ENCODE peak calls at places on chromosomes 2 and 18, in six cellular contexts. R is astrocyte, J is IMR-90, Q is fibroblast of lung, I is HCT116, S is mesenchymal stem cell. W is an unnamed sample. For H3K27me3, the result is how much of the 10 kb centered on the place peaks cover.

GRCh38 chr2:71935291-71935848 is 212.3 kb downstream of the CYP26B1 start:
- DNase-seq in R (peak), Q (peak), J (no peak), I (no peak), S (peak), W (no peak)

GRCh38 chr2:204737296-204737695 is 192.0 kb downstream of the PARD3B start:
- DNase-seq in J (no peak), S (no peak), R (no peak), I (no peak), Q (no peak), W (no peak)

GRCh38 chr2:234025475-234025874 is 25.0 kb upstream of the SPP2 start:
- DNase-seq in R (no peak), J (no peak), I (no peak), S (no peak), Q (no peak), W (no peak)

GRCh38 chr2:240439698-240440151 is 4.3 kb downstream of the GPC1 start:
- DNase-seq in R (no peak), J (no peak), Q (no peak), I (no peak), S (no peak), W (no peak)

GRCh38 chr2:47984041-47984440 is 77.7 kb upstream of the FBXO11 start:
- DNase-seq in J (no peak), Q (peak), S (peak), R (peak), I (no peak), W (no peak)

GRCh38 chr2:233083782-233084181 is 23.6 kb downstream of the INPP5D start:
- DNase-seq in R (no peak), S (no peak), I (no peak), J (no peak), Q (no peak), W (no peak)

GRCh38 chr2:51013060-51013746 is 18.7 kb downstream of the NRXN1 start:
- DNase-seq in R (no peak), I (peak), S (no peak), Q (no peak), J (peak), W (no peak)

GRCh38 chr2:187377335-187377734 is 70.7 kb downstream of the CALCRL start:
- DNase-seq in I (no peak), S (no peak), Q (peak), J (peak), R (peak), W (no peak)

GRCh38 chr2:37869756-37870155 is 55.3 kb upstream of the RMDN2 start:
- DNase-seq in R (peak), J (peak), S (peak), I (no peak), Q (peak), W (no peak)

GRCh38 chr2:237324446-237325236 is 89.3 kb downstream of the COL6A3 start:
- DNase-seq in J (peak), R (peak), I (no peak), Q (peak), S (peak), W (no peak)

GRCh38 chr2:236565879-236566402 is 3.7 kb upstream of the ACKR3 start:
- DNase-seq in Q (no peak), S (no peak), I (no peak), J (no peak), R (no peak), W (no peak)

GRCh38 chr2:240884221-240884620 is 11.7 kb downstream of the MAB21L4 start:
- DNase-seq in I (no peak), Q (no peak), R (no peak), J (no peak), S (no peak), W (no peak)

GRCh38 chr2:177530513-177531039 is 138.0 kb downstream of the AGPS start:
- DNase-seq in S (peak), I (no peak), Q (peak), J (no peak), R (peak), W (no peak)

GRCh38 chr18:75455249-75456183 is 28.0 kb upstream of the SMIM21 start:
- DNase-seq in R (peak), S (peak), J (peak), I (no peak), Q (peak), W (no peak)

GRCh38 chr2:168758970-168759820 is 43.2 kb upstream of the NOSTRIN start:
- DNase-seq in R (peak), S (peak), I (peak), Q (peak), J (peak), W (peak)

GRCh38 chr2:60262178-60262577 is 291.3 kb downstream of the BCL11A start:
- DNase-seq in I (no peak), Q (no peak), S (no peak), R (no peak), J (no peak), W (no peak)

DNA sequence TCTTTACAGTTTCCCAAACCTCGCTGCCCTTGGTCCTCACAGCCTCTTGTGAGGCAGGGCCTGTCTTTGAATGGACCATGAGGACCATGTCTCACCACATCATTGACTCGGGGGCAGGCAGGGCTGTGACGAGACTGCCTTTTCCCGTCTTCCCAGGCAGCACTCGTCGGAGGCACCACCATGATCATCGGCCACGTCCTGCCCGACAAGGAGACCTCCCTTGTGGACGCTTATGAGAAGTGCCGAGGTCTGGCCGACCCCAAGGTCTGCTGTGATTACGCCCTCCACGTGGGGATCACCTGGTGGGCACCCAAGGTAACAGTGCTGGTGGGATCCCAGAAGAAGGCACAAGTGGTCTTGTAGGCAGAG is 45.7 kb upstream of the MAPRE3 start:
- DNase-seq in I (no peak), J (no peak), R (no peak), Q (no peak), S (no peak), W (no peak)
- H3K27me3 ChIP-seq in I (under half), J (under half), R (under half), Q (under half), S (under half), W (under half)

DNA sequence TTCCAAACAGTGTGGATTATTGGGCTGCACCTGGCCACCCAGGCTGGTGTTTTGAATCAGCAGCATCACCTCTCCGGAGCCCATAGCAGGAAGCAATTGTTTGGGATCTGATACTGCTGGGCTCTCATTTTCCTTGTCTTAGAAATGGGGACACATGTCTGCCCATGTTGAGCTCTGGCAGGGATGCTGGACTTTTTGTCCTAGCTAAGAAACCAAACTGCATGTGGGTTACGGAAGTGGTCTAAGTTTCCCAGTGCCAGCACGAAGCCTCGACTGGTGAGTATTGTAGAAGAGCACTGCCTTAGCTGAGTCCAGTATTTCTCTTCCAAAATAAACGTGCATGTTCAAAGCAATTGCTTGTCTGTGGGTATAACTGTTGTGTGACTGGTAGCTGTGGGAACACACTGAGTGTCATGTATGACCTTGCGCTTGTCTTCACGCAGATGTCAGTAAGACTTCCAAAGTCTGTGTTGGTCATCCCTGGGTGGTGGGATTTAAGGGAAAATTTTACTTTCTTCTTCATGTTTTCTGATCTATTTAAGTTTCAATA is 43.6 kb downstream of the SH3RF3 start:
- DNase-seq in Q (peak), R (peak), J (peak), I (no peak), S (peak), W (no peak)
- H3K4me2 ChIP-seq in Q (peak), R (peak), J (peak), I (no peak), S (no peak), W (no peak)

GRCh38 chr18:36761186-36761698 is 67.6 kb downstream of the TPGS2 start:
- DNase-seq in S (no peak), I (no peak), J (no peak), R (no peak), Q (no peak), W (no peak)
- H3K27me3 ChIP-seq in S (under half), I (under half), J (under half), R (under half), Q (under half), W (under half)

DNA sequence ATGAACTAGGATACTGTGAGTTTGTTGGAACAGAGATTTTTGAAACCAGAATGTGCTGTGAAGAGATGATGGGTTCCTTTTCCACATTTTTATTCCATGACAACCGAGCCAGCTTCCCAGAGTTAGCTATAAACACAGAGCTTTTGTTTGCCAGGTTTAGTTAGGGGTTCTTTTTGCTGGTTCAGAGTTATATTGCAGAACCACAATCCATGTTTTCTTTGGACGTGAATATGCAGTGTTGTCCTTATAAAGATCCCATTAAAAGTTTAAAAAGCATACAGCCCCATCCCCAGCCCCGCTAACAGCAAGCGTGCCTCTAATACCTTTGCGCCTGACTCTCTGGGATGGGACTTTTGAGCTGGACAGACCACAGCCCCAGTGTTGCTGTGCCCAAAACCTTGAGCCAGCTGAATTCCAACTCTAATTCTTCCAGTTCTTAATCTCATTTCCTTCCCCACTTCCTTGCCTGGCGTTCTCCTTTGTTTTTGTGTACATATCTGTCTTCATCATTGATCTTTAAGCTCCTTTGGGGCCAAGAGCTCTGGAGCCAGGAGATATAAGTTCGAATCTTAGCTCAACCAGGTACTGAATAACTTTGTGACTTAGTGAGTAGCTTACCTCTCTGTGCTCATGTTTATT is 72.3 kb downstream of the SPATS2L start:
- DNase-seq in J (peak), I (no peak), Q (peak), R (peak), S (peak), W (no peak)
- H3K4me2 ChIP-seq in J (peak), I (peak), Q (peak), R (peak), S (no peak), W (no peak)

GRCh38 chr2:70471129-70471528 is 82.5 kb downstream of the TGFA start:
- DNase-seq in R (no peak), I (no peak), S (no peak), J (no peak), Q (no peak), W (no peak)

GRCh38 chr2:70469961-70470360 is 83.7 kb downstream of the TGFA start:
- DNase-seq in R (no peak), J (no peak), Q (no peak), S (no peak), I (no peak), W (no peak)

GRCh38 chr2:70467831-70468810 is 85.5 kb downstream of the TGFA start:
- DNase-seq in R (no peak), Q (no peak), I (no peak), S (no peak), J (no peak), W (no peak)

GRCh38 chr2:70468898-70469297 is 84.7 kb downstream of the TGFA start:
- DNase-seq in I (no peak), J (no peak), R (no peak), Q (no peak), S (no peak), W (no peak)

DNA sequence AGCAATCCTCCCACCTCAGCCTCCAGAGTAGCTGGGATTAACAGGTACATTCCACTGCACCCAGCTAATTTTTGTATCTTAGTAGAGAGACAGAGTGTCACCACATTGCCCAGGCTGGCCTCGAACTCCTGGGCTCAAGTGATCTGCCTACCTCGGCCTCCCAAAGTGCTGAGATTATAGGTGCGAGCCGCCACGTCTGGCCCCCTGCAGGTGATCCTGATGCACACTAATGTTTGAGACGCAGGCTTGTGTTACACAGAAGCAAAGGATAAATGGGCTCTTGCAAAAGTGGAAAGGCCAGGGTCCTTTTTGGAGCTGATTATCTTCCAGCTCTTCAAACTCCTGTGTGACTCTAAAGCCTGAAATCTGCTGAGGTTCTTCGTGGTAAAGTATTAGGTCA is 84.2 kb downstream of the TGFA start:
- DNase-seq in I (no peak), J (no peak), Q (no peak), S (no peak), R (no peak), W (no peak)
- H3K27me3 ChIP-seq in I (under half), J (under half), Q (under half), S (half or more), R (under half), W (under half)

GRCh38 chr2:57881998-57882884 is 164.4 kb upstream of the VRK2 start:
- DNase-seq in J (peak), R (peak), S (peak), I (peak), Q (peak), W (no peak)
- H3K4me2 ChIP-seq in J (peak), R (peak), S (no peak), I (peak), Q (peak), W (no peak)

GRCh38 chr2:195899226-195899625 is 169.4 kb downstream of the DNAH7 start:
- DNase-seq in Q (peak), R (peak), I (no peak), J (peak), S (no peak), W (no peak)

GRCh38 chr2:195898505-195898904 is 170.1 kb downstream of the DNAH7 start:
- DNase-seq in I (peak), S (peak), Q (peak), J (peak), R (peak), W (no peak)

DNA sequence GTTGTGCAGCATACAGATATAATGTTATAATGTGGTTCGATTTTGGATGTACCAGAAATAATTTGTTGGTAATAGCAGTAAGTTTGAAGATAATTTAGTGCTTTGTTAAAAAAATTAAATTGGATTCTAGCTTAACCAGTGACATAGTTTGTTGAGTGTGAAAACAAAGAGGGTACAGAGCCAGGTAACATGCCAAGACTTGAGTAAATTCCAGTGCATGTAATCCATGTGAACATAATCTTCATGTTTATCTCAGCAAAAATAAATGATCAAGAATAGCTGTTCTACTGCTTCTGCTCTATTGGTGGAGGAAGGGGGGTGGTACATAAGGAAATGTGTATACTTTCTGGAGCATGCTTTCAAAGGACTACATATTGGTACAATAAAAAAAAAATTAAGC is 165.8 kb downstream of the DNAH7 start:
- DNase-seq in Q (no peak), S (no peak), J (no peak), R (no peak), I (no peak), W (no peak)
- H3K27me3 ChIP-seq in Q (under half), S (under half), J (under half), R (under half), I (under half), W (under half)

GRCh38 chr2:160139350-160139749 is 60.7 kb downstream of the ITGB6 start:
- DNase-seq in S (no peak), J (no peak), I (no peak), Q (no peak), R (no peak), W (no peak)

GRCh38 chr2:160141419-160141818 is 58.7 kb downstream of the ITGB6 start:
- DNase-seq in J (no peak), S (no peak), Q (no peak), I (no peak), R (no peak), W (no peak)

GRCh38 chr2:160138406-160138805 is 61.7 kb downstream of the ITGB6 start:
- DNase-seq in S (no peak), R (no peak), Q (no peak), I (no peak), J (no peak), W (no peak)

GRCh38 chr2:160140471-160140870 is 59.6 kb downstream of the ITGB6 start:
- DNase-seq in I (no peak), R (peak), Q (peak), S (no peak), J (peak), W (no peak)

DNA sequence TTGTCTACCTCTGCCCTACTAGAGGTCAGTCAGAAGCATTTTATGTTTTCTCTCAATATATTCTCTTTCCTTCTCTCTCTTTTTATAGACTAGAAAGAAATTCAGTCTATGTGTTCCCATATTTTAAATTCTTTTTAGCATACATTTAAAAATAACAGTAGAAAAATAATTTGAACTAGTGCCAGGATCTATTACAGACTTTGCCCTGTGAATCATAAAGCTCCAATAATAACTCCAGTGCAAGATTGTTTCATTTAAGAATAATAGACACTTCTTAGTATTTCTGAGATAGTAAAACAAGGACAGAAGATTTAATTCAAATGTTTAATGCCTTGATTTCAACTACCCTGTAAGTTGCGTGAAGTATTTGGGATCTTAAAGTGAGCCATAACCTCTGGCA is 60.1 kb downstream of the ITGB6 start:
- DNase-seq in I (no peak), S (no peak), J (peak), Q (no peak), R (no peak), W (no peak)
- H3K4me2 ChIP-seq in I (no peak), S (no peak), J (peak), Q (peak), R (peak), W (no peak)